ENCODE peak calls at places on chromosomes 6 and 20, in six cellular contexts. J is ovary, V is K562, N is upper lobe of left lung, K is A549, R is SK-N-SH. S is an unnamed sample.

GRCh38 chr20:53343433-53343832 is 250.2 kb downstream of the ZNF217 start:
- DNase-seq in V (no peak), J (no peak), K (no peak), R (no peak), N (no peak), S (peak)

GRCh38 chr6:5119090-5119951 is 34.2 kb downstream of the PPP1R3G start:
- DNase-seq in V (no peak), J (no peak), R (no peak), N (no peak), K (no peak), S (no peak)

GRCh38 chr6:166419268-166419667 is 36.5 kb upstream of the MPC1 start:
- DNase-seq in V (no peak), N (no peak), R (no peak), J (no peak), K (no peak), S (peak)

GRCh38 chr6:15897063-15897934 is 231.6 kb upstream of the MYLIP start:
- DNase-seq in R (no peak), J (peak), K (no peak), V (no peak), N (no peak), S (no peak)

GRCh38 chr20:17381701-17382100 is 149.5 kb downstream of the BFSP1 start:
- DNase-seq in V (no peak), K (no peak), J (no peak), R (no peak), N (no peak), S (no peak)

GRCh38 chr6:52231411-52232127 is 12.7 kb downstream of the IL17F start:
- DNase-seq in N (no peak), J (no peak), R (no peak), V (no peak), K (no peak), S (no peak)

GRCh38 chr20:24914388-24915241 is 34.5 kb upstream of the CST7 start:
- DNase-seq in V (no peak), R (no peak), K (no peak), N (no peak), J (no peak), S (no peak)

GRCh38 chr6:159047896-159048685 is 3.3 kb upstream of the TAGAP start:
- DNase-seq in R (no peak), N (no peak), V (no peak), J (no peak), K (no peak), S (no peak)

GRCh38 chr6:134289204-134289575 is 28.7 kb downstream of the SGK1 start:
- DNase-seq in K (no peak), V (no peak), N (no peak), R (no peak), J (no peak), S (no peak)

GRCh38 chr20:58407966-58408557 is 19.0 kb downstream of the VAPB start:
- DNase-seq in K (no peak), R (no peak), V (no peak), J (no peak), N (no peak), S (no peak)

GRCh38 chr20:48629960-48630315 is 197.9 kb downstream of the PREX1 start:
- DNase-seq in R (no peak), J (no peak), V (no peak), N (no peak), K (no peak), S (no peak)

DNA sequence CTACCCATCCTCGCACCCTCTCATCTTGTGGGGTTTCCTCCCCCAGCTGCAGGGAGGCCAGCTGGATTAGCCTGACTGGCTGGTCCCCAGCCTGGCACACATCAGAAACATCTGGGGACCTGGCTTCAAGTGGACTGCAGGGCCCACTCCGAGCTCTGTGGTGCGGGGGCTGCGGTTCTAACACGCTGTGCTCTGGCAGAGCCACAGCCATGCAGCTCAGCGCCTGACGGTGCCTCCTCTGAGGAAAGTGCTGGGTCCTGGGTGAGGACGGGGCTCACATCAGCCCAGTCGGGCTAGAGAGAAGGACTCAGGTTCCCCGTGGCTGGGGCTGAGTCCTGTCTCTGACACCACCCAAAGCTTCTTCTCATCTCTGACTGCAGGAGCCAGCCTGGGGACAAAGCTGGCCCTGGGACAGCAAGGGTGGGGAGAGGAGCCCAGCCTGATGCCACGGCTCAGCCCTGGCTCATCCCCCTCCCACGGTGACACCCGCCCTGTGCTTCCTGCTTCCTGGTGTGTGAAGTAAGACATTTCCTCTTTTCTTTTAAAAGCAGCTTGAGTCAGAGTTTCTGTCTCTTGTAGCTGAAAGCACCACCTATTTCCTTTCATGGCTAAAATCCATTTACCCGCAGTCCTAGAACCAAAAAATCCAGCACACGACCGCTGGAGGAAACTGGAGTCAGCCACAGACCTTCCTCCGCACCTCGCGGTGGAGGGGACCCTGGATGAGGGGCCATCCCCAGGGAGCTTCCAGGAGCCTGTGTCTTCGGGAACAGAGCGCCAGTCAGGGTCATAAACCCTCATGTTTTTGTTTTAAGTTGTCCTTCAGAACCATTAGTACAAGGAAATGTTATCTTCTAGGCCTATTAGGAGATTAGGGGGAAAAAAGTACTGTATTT is 127.3 kb upstream of the AFDN start:
- DNase-seq in V (no peak), J (peak), K (no peak), R (no peak), N (peak), S (peak)
- TF ChIP-seq EP300 in V (no peak), J (no peak), K (no peak), R (no peak), N (peak), S (no peak)

DNA sequence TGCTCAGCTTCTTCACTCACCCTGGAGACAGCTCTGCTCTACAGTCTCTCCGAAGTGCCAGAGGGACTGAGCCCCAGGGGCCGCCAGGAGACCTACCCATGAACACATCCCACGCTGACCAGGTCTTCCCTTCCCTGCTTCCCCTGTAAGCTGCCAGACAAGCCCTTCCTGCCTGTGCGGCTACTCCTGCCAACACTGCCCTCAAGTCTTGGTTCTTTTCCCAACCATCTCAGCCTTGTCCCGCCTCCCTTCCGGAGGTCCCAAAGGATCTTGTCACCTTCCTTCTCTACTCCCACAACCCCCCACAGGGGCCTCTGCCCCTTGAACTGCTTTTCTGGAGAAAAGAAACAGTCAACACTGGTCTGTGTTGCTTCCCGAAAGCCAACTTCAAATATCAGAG is 15.0 kb downstream of the CPNE5 start:
- DNase-seq in J (no peak), R (no peak), K (no peak), V (no peak), N (no peak), S (no peak)
- H3K27ac ChIP-seq in J (no peak), R (no peak), K (no peak), V (no peak), N (no peak), S (no peak)

GRCh38 chr6:98024359-98024758 is 741.3 kb upstream of the MMS22L start:
- DNase-seq in V (no peak), N (no peak), J (no peak), R (no peak), K (no peak), S (no peak)
- TF ChIP-seq EP300 in V (no peak), N (no peak), J (no peak), R (no peak), K (no peak), S (no peak)

GRCh38 chr20:5887386-5887785 is 62.9 kb downstream of the TRMT6 start:
- DNase-seq in J (no peak), R (no peak), V (no peak), K (no peak), N (no peak), S (no peak)

GRCh38 chr20:5888051-5888450 is 62.3 kb downstream of the TRMT6 start:
- DNase-seq in R (no peak), N (no peak), K (no peak), V (no peak), J (no peak), S (no peak)

GRCh38 chr20:5884465-5885335 is 65.6 kb downstream of the TRMT6 start:
- DNase-seq in V (no peak), J (no peak), N (no peak), R (no peak), K (no peak), S (no peak)

GRCh38 chr20:5886788-5887187 is 63.5 kb downstream of the TRMT6 start:
- DNase-seq in V (no peak), R (no peak), N (no peak), J (no peak), K (no peak), S (no peak)

GRCh38 chr20:5885866-5886265 is 64.5 kb downstream of the TRMT6 start:
- DNase-seq in N (no peak), K (no peak), J (no peak), R (no peak), V (no peak), S (no peak)
- H3K27ac ChIP-seq in N (no peak), K (no peak), J (no peak), R (no peak), V (no peak), S (no peak)

DNA sequence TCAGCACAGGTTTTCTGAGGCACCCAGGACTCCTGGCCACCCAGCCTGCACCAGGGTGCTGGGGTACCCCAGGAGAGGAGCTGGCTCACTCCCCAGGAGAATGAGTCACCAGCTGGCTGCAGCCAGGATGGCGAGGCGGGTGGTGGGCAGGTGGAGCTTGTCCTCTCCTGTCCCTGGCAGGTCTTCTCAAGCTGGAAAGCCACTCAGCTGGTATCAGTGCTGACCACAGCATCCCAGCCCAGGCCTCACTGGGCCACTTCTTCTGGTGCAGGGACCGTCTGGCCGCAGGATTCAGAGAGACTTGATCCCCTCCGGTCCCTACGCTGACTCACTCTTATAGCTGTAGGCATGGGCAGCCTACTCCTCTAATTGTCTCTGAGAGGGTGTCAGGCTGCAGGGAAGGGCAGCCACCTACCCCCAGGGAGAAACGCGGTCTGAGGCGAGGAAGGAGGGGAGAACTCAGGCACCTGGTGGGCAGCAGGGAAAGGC is 22.2 kb downstream of the TFEB start:
- DNase-seq in J (no peak), N (no peak), V (no peak), K (peak), R (no peak), S (no peak)
- TF ChIP-seq EP300 in J (no peak), N (no peak), V (no peak), K (no peak), R (peak), S (no peak)

DNA sequence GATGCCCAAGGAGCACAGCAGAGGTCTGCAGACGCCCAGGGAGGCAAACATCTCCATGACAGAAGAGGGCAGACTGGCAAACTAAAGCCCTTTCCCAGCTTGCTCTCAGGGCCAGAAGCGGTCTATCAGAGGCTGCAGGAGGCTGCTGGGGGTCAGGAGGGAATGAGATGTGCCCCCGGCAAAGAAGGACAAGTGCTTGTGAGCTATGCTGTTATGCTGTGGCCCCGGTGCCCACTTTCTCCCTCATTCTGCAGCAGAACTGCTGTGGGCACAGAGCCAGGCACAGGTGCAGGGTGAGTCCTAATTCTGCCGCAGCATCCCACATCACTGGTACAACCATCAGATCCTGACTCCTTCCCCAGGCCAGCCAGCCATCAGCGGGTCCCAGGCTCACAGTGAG is 46.4 kb downstream of the LRFN2 start:
- DNase-seq in N (no peak), K (no peak), V (no peak), J (no peak), R (no peak), S (no peak)
- H3K27ac ChIP-seq in N (no peak), K (no peak), V (no peak), J (no peak), R (no peak), S (no peak)

GRCh38 chr6:689223-689622 is 3.7 kb downstream of the EXOC2 start:
- DNase-seq in N (no peak), R (no peak), J (no peak), V (no peak), K (no peak), S (no peak)

GRCh38 chr6:693737-694038 is 749 bp upstream of the EXOC2 start:
- DNase-seq in K (no peak), V (no peak), J (no peak), R (no peak), N (peak), S (no peak)

GRCh38 chr6:692356-692851 is 535 bp downstream of the EXOC2 start:
- DNase-seq in K (peak), R (peak), J (peak), V (peak), N (peak), S (peak)

GRCh38 chr6:692858-693736 is at the start of gene EXOC2:
- DNase-seq in V (peak), J (peak), R (peak), K (peak), N (peak), S (peak)
- TF ChIP-seq EP300 in V (peak), J (no peak), R (peak), K (no peak), N (no peak), S (no peak)

GRCh38 chr20:9377007-9377406 is 137.4 kb upstream of the LAMP5 start:
- DNase-seq in V (no peak), R (no peak), K (no peak), J (no peak), N (no peak), S (no peak)
- H3K27ac ChIP-seq in V (no peak), R (no peak), K (no peak), J (no peak), N (no peak), S (no peak)

GRCh38 chr6:2038096-2038495 is 207.3 kb downstream of the GMDS start:
- DNase-seq in N (no peak), R (peak), V (no peak), J (no peak), K (no peak), S (peak)
- TF ChIP-seq EP300 in N (no peak), R (peak), V (no peak), J (no peak), K (no peak), S (no peak)

DNA sequence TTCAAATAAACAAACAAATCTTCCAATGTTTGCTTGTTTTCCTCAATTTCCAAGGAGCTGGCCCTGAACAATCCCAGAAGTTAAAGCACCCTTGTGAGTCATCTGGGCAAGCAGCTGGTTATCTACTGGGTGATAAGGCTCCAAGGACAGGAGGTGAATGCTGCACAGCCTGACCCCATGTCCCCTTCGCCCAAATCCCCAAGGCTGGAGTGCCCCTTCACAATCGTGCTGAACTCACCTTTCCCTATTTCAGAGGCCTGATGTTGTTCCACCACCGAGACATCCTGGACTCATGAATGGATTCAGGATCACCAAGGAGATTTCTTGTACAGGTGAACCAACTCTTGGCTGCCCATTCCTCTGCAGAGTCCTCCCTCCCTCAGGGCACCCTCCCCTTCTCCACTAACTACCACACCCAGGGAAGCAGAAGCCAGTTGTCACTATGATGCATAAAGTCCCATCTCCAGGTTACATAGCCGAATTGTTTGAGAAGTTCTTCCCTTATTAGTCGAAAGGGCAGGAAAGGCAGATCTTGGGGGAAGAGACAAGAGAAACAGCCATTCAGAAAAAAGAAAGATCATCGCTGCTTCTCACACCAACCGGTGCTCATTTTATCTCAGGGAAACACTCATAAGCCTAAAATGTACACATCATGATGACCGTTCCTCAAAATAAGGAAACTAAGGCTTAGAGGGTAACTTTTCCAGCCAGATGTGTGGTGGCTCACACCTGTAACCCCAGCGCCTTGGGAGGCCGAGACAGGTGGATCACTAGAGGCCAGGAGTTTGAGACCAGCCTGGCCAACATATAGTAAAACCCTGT is 138.8 kb upstream of the RREB1 start:
- DNase-seq in J (no peak), R (no peak), N (no peak), K (no peak), V (peak), S (no peak)
- H3K27ac ChIP-seq in J (no peak), R (no peak), N (no peak), K (no peak), V (peak), S (peak)